ENCODE peak calls at places on chromosomes 1 and 21, in five cellular contexts. One of them, this sample, is unnamed.

GRCh38 chr1:151362308-151363155 is 10.0 kb downstream of the SELENBP1 start:
- DNase-seq in activated T-helper 1 cell treated with anti-CD3 and anti-CD28 coated beads, Interleukin-12 subunit alpha, Interleukin-12 subunit beta, Interleukin-2, Interleukin-4 antibody, amounts not matched to agents 30 ng/mL and 10 ng/mL and 1 ng/mL, durations not matched to agents 14 hours and 24 hours and 36 hours: no peak
- DNase-seq in GM03348: no peak
- DNase-seq in activated gamma-delta T cell treated with anti-CD3 and anti-CD28 coated beads, Interleukin-2, amount 50 U/mL, for 16 hours: no peak
- DNase-seq in fibroblast of villous mesenchyme: no peak
- DNase-seq in this sample: no peak

GRCh38 chr1:165144757-165145397 is 211.6 kb downstream of the LMX1A start:
- DNase-seq in activated T-helper 1 cell treated with anti-CD3 and anti-CD28 coated beads, Interleukin-12 subunit alpha, Interleukin-12 subunit beta, Interleukin-2, Interleukin-4 antibody, amounts not matched to agents 30 ng/mL and 10 ng/mL and 1 ng/mL, durations not matched to agents 14 hours and 24 hours and 36 hours: peak
- DNase-seq in GM03348: peak
- DNase-seq in activated gamma-delta T cell treated with anti-CD3 and anti-CD28 coated beads, Interleukin-2, amount 50 U/mL, for 16 hours: no peak
- DNase-seq in fibroblast of villous mesenchyme: peak
- DNase-seq in this sample: peak

GRCh38 chr1:55428944-55429931 is 214.1 kb upstream of the USP24 start:
- DNase-seq in activated T-helper 1 cell treated with anti-CD3 and anti-CD28 coated beads, Interleukin-12 subunit alpha, Interleukin-12 subunit beta, Interleukin-2, Interleukin-4 antibody, amounts not matched to agents 30 ng/mL and 10 ng/mL and 1 ng/mL, durations not matched to agents 14 hours and 24 hours and 36 hours: no peak
- DNase-seq in GM03348: peak
- DNase-seq in activated gamma-delta T cell treated with anti-CD3 and anti-CD28 coated beads, Interleukin-2, amount 50 U/mL, for 16 hours: no peak
- DNase-seq in fibroblast of villous mesenchyme: peak
- DNase-seq in this sample: peak

GRCh38 chr21:29671728-29672127 is 268.1 kb downstream of the GRIK1 start:
- DNase-seq in activated T-helper 1 cell treated with anti-CD3 and anti-CD28 coated beads, Interleukin-12 subunit alpha, Interleukin-12 subunit beta, Interleukin-2, Interleukin-4 antibody, amounts not matched to agents 30 ng/mL and 10 ng/mL and 1 ng/mL, durations not matched to agents 14 hours and 24 hours and 36 hours: no peak
- DNase-seq in GM03348: no peak
- DNase-seq in activated gamma-delta T cell treated with anti-CD3 and anti-CD28 coated beads, Interleukin-2, amount 50 U/mL, for 16 hours: no peak
- DNase-seq in fibroblast of villous mesenchyme: no peak
- DNase-seq in this sample: no peak

GRCh38 chr1:182069028-182069466 is 7.5 kb upstream of the ZNF648 start:
- DNase-seq in activated T-helper 1 cell treated with anti-CD3 and anti-CD28 coated beads, Interleukin-12 subunit alpha, Interleukin-12 subunit beta, Interleukin-2, Interleukin-4 antibody, amounts not matched to agents 30 ng/mL and 10 ng/mL and 1 ng/mL, durations not matched to agents 14 hours and 24 hours and 36 hours: no peak
- DNase-seq in GM03348: peak
- DNase-seq in activated gamma-delta T cell treated with anti-CD3 and anti-CD28 coated beads, Interleukin-2, amount 50 U/mL, for 16 hours: no peak
- DNase-seq in fibroblast of villous mesenchyme: peak
- DNase-seq in this sample: peak

GRCh38 chr1:160795951-160796383 is at the start of gene LY9:
- DNase-seq in activated T-helper 1 cell treated with anti-CD3 and anti-CD28 coated beads, Interleukin-12 subunit alpha, Interleukin-12 subunit beta, Interleukin-2, Interleukin-4 antibody, amounts not matched to agents 30 ng/mL and 10 ng/mL and 1 ng/mL, durations not matched to agents 14 hours and 24 hours and 36 hours: peak
- DNase-seq in GM03348: no peak
- DNase-seq in activated gamma-delta T cell treated with anti-CD3 and anti-CD28 coated beads, Interleukin-2, amount 50 U/mL, for 16 hours: peak
- DNase-seq in fibroblast of villous mesenchyme: no peak
- DNase-seq in this sample: no peak

GRCh38 chr1:205907794-205908193 is 35.5 kb downstream of the SLC26A9 start:
- DNase-seq in activated T-helper 1 cell treated with anti-CD3 and anti-CD28 coated beads, Interleukin-12 subunit alpha, Interleukin-12 subunit beta, Interleukin-2, Interleukin-4 antibody, amounts not matched to agents 30 ng/mL and 10 ng/mL and 1 ng/mL, durations not matched to agents 14 hours and 24 hours and 36 hours: no peak
- DNase-seq in GM03348: peak
- DNase-seq in activated gamma-delta T cell treated with anti-CD3 and anti-CD28 coated beads, Interleukin-2, amount 50 U/mL, for 16 hours: no peak
- DNase-seq in fibroblast of villous mesenchyme: peak
- DNase-seq in this sample: no peak

GRCh38 chr1:156100205-156100995 is 14.1 kb upstream of the LMNA start:
- DNase-seq in activated T-helper 1 cell treated with anti-CD3 and anti-CD28 coated beads, Interleukin-12 subunit alpha, Interleukin-12 subunit beta, Interleukin-2, Interleukin-4 antibody, amounts not matched to agents 30 ng/mL and 10 ng/mL and 1 ng/mL, durations not matched to agents 14 hours and 24 hours and 36 hours: no peak
- DNase-seq in GM03348: no peak
- DNase-seq in activated gamma-delta T cell treated with anti-CD3 and anti-CD28 coated beads, Interleukin-2, amount 50 U/mL, for 16 hours: no peak
- DNase-seq in fibroblast of villous mesenchyme: no peak
- DNase-seq in this sample: no peak

GRCh38 chr1:225347123-225347683 is 80.6 kb downstream of the LBR start:
- DNase-seq in activated T-helper 1 cell treated with anti-CD3 and anti-CD28 coated beads, Interleukin-12 subunit alpha, Interleukin-12 subunit beta, Interleukin-2, Interleukin-4 antibody, amounts not matched to agents 30 ng/mL and 10 ng/mL and 1 ng/mL, durations not matched to agents 14 hours and 24 hours and 36 hours: no peak
- DNase-seq in GM03348: no peak
- DNase-seq in activated gamma-delta T cell treated with anti-CD3 and anti-CD28 coated beads, Interleukin-2, amount 50 U/mL, for 16 hours: no peak
- DNase-seq in fibroblast of villous mesenchyme: no peak
- DNase-seq in this sample: no peak

GRCh38 chr1:153777648-153778047 is 2.4 kb downstream of the SLC27A3 start:
- DNase-seq in activated T-helper 1 cell treated with anti-CD3 and anti-CD28 coated beads, Interleukin-12 subunit alpha, Interleukin-12 subunit beta, Interleukin-2, Interleukin-4 antibody, amounts not matched to agents 30 ng/mL and 10 ng/mL and 1 ng/mL, durations not matched to agents 14 hours and 24 hours and 36 hours: no peak
- DNase-seq in GM03348: no peak
- DNase-seq in activated gamma-delta T cell treated with anti-CD3 and anti-CD28 coated beads, Interleukin-2, amount 50 U/mL, for 16 hours: no peak
- DNase-seq in fibroblast of villous mesenchyme: no peak
- DNase-seq in this sample: no peak

GRCh38 chr1:206698011-206698410 is 13.3 kb downstream of the MAPKAPK2 start:
- DNase-seq in activated T-helper 1 cell treated with anti-CD3 and anti-CD28 coated beads, Interleukin-12 subunit alpha, Interleukin-12 subunit beta, Interleukin-2, Interleukin-4 antibody, amounts not matched to agents 30 ng/mL and 10 ng/mL and 1 ng/mL, durations not matched to agents 14 hours and 24 hours and 36 hours: no peak
- DNase-seq in GM03348: no peak
- DNase-seq in activated gamma-delta T cell treated with anti-CD3 and anti-CD28 coated beads, Interleukin-2, amount 50 U/mL, for 16 hours: no peak
- DNase-seq in fibroblast of villous mesenchyme: no peak
- DNase-seq in this sample: no peak

This sample was measured in H54.